ENCODE peak calls at places on chromosome 1, in seven cellular contexts. Q, W, Z, F, C, J and S are unnamed samples.

GRCh38 chr1:79044974-79045650 is 38.6 kb upstream of the ADGRL4 start:
- DNase-seq in Q (peak), W (no peak), Z (no peak), F (no peak), C (no peak), J (no peak), S (no peak)

GRCh38 chr1:3037281-3038040 is 16.2 kb downstream of the ACTRT2 start:
- DNase-seq in Q (no peak), W (peak), Z (no peak), F (no peak), C (no peak), J (no peak), S (no peak)

GRCh38 chr1:208455821-208456220 is 211.6 kb upstream of the PLXNA2 start:
- DNase-seq in Q (no peak), W (no peak), Z (no peak), F (peak), C (no peak), J (no peak), S (no peak)

GRCh38 chr1:36989260-36989659 is 45.1 kb downstream of the GRIK3 start:
- DNase-seq in Q (no peak), W (no peak), Z (no peak), F (no peak), C (no peak), J (no peak), S (no peak)

GRCh38 chr1:59596432-59596831 is 218.3 kb upstream of the HOOK1 start:
- DNase-seq in Q (no peak), W (no peak), Z (no peak), F (peak), C (no peak), J (peak), S (no peak)

GRCh38 chr1:202189012-202189790 is 4.4 kb upstream of the LGR6 start:
- DNase-seq in Q (peak), W (peak), Z (peak), F (peak), C (peak), J (peak), S (peak)

GRCh38 chr1:21814241-21814918 is 2.3 kb downstream of the LDLRAD2 start:
- DNase-seq in Q (peak), W (no peak), Z (peak), F (no peak), C (peak), J (no peak), S (no peak)

GRCh38 chr1:222897527-222898190 is 82.8 kb downstream of the DISP1 start:
- DNase-seq in Q (no peak), W (no peak), Z (no peak), F (no peak), C (no peak), J (no peak), S (no peak)

GRCh38 chr1:235004276-235004675 is 124.4 kb downstream of the TOMM20 start:
- DNase-seq in Q (no peak), W (no peak), Z (no peak), F (no peak), C (no peak), J (no peak), S (no peak)

GRCh38 chr1:40855513-40855912 is 6.7 kb downstream of the CITED4 start:
- DNase-seq in Q (no peak), W (no peak), Z (no peak), F (no peak), C (no peak), J (no peak), S (no peak)

GRCh38 chr1:89987170-89987819 is 7.6 kb upstream of the ZNF326 start:
- DNase-seq in Q (peak), W (peak), Z (peak), F (peak), C (peak), J (peak), S (no peak)

GRCh38 chr1:234437423-234438171 is 41.4 kb downstream of the TARBP1 start:
- DNase-seq in Q (no peak), W (no peak), Z (no peak), F (no peak), C (no peak), J (no peak), S (no peak)

GRCh38 chr1:5904551-5904950 is 87.7 kb downstream of the NPHP4 start:
- DNase-seq in Q (no peak), W (no peak), Z (no peak), F (no peak), C (no peak), J (no peak), S (no peak)

GRCh38 chr1:91537281-91538069 is 36.8 kb downstream of the CDC7 start:
- DNase-seq in Q (no peak), W (no peak), Z (no peak), F (peak), C (no peak), J (no peak), S (no peak)
- TF ChIP-seq CTCF in Q (no peak), W (no peak), Z (no peak), F (no peak), C (no peak), J (no peak), S (no peak)

GRCh38 chr1:16644179-16645043 is 22.3 kb downstream of the RNU1-3 start:
- DNase-seq in Q (peak), W (peak), Z (peak), F (peak), C (peak), J (peak), S (peak)
- TF ChIP-seq CTCF in Q (peak), W (peak), Z (peak), F (peak), C (peak), J (peak), S (peak)

GRCh38 chr1:145857170-145857569 is 1.7 kb downstream of the PIAS3 start:
- DNase-seq in Q (no peak), W (no peak), Z (no peak), F (no peak), C (no peak), J (no peak), S (no peak)

GRCh38 chr1:145858238-145858936 is 494 bp downstream of the PIAS3 start:
- DNase-seq in Q (peak), W (peak), Z (peak), F (no peak), C (peak), J (peak), S (no peak)

GRCh38 chr1:145863272-145863671 is 4.4 kb upstream of the PIAS3 start:
- DNase-seq in Q (no peak), W (no peak), Z (no peak), F (no peak), C (no peak), J (no peak), S (no peak)

GRCh38 chr1:145858937-145859490 is at the start of gene PIAS3:
- DNase-seq in Q (peak), W (peak), Z (peak), F (peak), C (peak), J (peak), S (peak)

DNA sequence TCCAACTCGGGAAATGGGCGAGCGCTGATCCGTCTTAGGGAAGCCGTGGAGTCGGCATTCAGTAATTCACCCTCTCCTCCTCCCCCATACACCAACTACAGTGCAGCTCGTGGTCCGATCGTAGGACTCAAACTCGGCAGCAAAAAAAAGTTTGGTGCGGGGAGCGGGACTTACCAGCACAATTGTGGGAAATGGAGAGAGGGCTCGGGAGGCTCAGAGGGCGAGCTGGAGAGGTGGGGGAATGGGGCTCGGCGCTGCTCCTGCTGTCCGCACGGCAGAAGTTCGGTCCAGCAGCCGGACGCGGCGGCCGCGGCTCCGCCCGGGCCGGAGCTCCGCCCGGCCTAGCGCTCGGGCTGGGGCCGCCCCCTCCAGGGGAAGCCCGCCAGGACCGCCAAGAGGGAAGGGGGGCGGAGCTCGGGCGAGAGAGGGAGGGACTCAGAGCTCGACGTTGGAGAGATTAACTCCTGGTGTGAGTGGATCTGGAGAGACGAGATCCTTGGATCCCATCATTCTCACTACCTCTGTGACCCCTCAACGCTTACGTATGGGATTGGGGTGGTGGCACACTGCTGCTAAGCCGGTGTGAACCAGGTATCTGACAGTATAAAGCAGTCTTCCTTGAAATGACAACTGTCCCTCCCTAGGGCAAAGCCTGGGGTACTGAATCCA is 744 bp upstream of the PIAS3 start:
- DNase-seq in Q (peak), W (peak), Z (peak), F (peak), C (peak), J (peak), S (peak)
- TF ChIP-seq CTCF in Q (no peak), W (no peak), Z (no peak), F (no peak), C (no peak), J (no peak), S (no peak)

GRCh38 chr1:11569551-11569950 is 84.7 kb downstream of the FBXO2 start:
- DNase-seq in Q (no peak), W (no peak), Z (no peak), F (no peak), C (no peak), J (no peak), S (no peak)

GRCh38 chr1:11569954-11570353 is 84.3 kb downstream of the FBXO2 start:
- DNase-seq in Q (no peak), W (no peak), Z (no peak), F (no peak), C (no peak), J (no peak), S (no peak)

GRCh38 chr1:11570821-11571220 is 83.4 kb downstream of the FBXO2 start:
- DNase-seq in Q (no peak), W (no peak), Z (no peak), F (no peak), C (no peak), J (no peak), S (no peak)

GRCh38 chr1:11573293-11573692 is 80.9 kb downstream of the FBXO2 start:
- DNase-seq in Q (no peak), W (no peak), Z (no peak), F (no peak), C (no peak), J (no peak), S (no peak)

GRCh38 chr1:11571906-11572616 is 82.2 kb downstream of the FBXO2 start:
- DNase-seq in Q (peak), W (no peak), Z (no peak), F (no peak), C (peak), J (no peak), S (no peak)
- TF ChIP-seq CTCF in Q (peak), W (no peak), Z (no peak), F (peak), C (peak), J (no peak), S (no peak)